ENCODE peak calls at places on chromosomes 3 and 15, in five cellular contexts. One of them, this sample, is unnamed.

GRCh38 chr15:92005154-92005553 is 151.6 kb downstream of the SLCO3A1 start:
- DNase-seq in iris pigment epithelial cell: no peak
- DNase-seq in mucosa of gallbladder: no peak
- DNase-seq in left ventricle myocardium inferior: no peak
- DNase-seq in effector memory CD4-positive, alpha-beta T cell: no peak
- DNase-seq in this sample: peak; percentile 22

GRCh38 chr3:144843099-144843498 is 871.5 kb downstream of the DIPK2A start:
- DNase-seq in iris pigment epithelial cell: peak; percentile 24
- DNase-seq in mucosa of gallbladder: no peak
- DNase-seq in left ventricle myocardium inferior: no peak
- DNase-seq in effector memory CD4-positive, alpha-beta T cell: no peak
- DNase-seq in this sample: no peak

GRCh38 chr15:39273805-39274411 is 307.0 kb upstream of the THBS1 start:
- DNase-seq in iris pigment epithelial cell: no peak
- DNase-seq in mucosa of gallbladder: peak; percentile 83
- DNase-seq in left ventricle myocardium inferior: no peak
- DNase-seq in effector memory CD4-positive, alpha-beta T cell: no peak
- DNase-seq in this sample: peak; percentile 29

GRCh38 chr3:144549161-144549560 is 577.5 kb downstream of the DIPK2A start:
- DNase-seq in iris pigment epithelial cell: no peak
- DNase-seq in mucosa of gallbladder: no peak
- DNase-seq in left ventricle myocardium inferior: no peak
- DNase-seq in effector memory CD4-positive, alpha-beta T cell: no peak
- DNase-seq in this sample: no peak

GRCh38 chr3:46289961-46290360 is 47.7 kb downstream of the CCR3 start:
- DNase-seq in iris pigment epithelial cell: no peak
- DNase-seq in mucosa of gallbladder: no peak
- DNase-seq in left ventricle myocardium inferior: no peak
- DNase-seq in effector memory CD4-positive, alpha-beta T cell: no peak
- DNase-seq in this sample: no peak

GRCh38 chr3:94259291-94259690 is 196.4 kb downstream of the NSUN3 start:
- DNase-seq in iris pigment epithelial cell: no peak
- DNase-seq in mucosa of gallbladder: no peak
- DNase-seq in left ventricle myocardium inferior: no peak
- DNase-seq in effector memory CD4-positive, alpha-beta T cell: no peak
- DNase-seq in this sample: no peak

GRCh38 chr3:146065573-146066006 is 95.4 kb downstream of the PLOD2 start:
- DNase-seq in iris pigment epithelial cell: peak; percentile 72
- DNase-seq in mucosa of gallbladder: peak; percentile 21
- DNase-seq in left ventricle myocardium inferior: no peak
- DNase-seq in effector memory CD4-positive, alpha-beta T cell: no peak
- DNase-seq in this sample: peak; percentile 59

GRCh38 chr15:59691194-59691805 is 2.2 kb upstream of the BNIP2 start:
- DNase-seq in iris pigment epithelial cell: peak; percentile 53
- DNase-seq in mucosa of gallbladder: peak; percentile 60
- DNase-seq in left ventricle myocardium inferior: no peak
- DNase-seq in effector memory CD4-positive, alpha-beta T cell: no peak
- DNase-seq in this sample: peak; percentile 66

GRCh38 chr3:137103739-137104138 is 146.0 kb downstream of the IL20RB start:
- DNase-seq in iris pigment epithelial cell: no peak
- DNase-seq in mucosa of gallbladder: no peak
- DNase-seq in left ventricle myocardium inferior: no peak
- DNase-seq in effector memory CD4-positive, alpha-beta T cell: no peak
- DNase-seq in this sample: no peak

GRCh38 chr3:185069583-185070030 is 83.3 kb downstream of the C3orf70 start:
- DNase-seq in iris pigment epithelial cell: no peak
- DNase-seq in mucosa of gallbladder: no peak
- DNase-seq in left ventricle myocardium inferior: no peak
- DNase-seq in effector memory CD4-positive, alpha-beta T cell: no peak
- DNase-seq in this sample: peak; percentile 48

GRCh38 chr3:50321844-50322385 is 630 bp downstream of the HYAL2 start:
- DNase-seq in iris pigment epithelial cell: no peak
- DNase-seq in mucosa of gallbladder: no peak
- DNase-seq in left ventricle myocardium inferior: no peak
- DNase-seq in effector memory CD4-positive, alpha-beta T cell: no peak
- DNase-seq in this sample: no peak

GRCh38 chr3:23664459-23664858 is 141.3 kb upstream of the UBE2E1 start:
- DNase-seq in iris pigment epithelial cell: no peak
- DNase-seq in mucosa of gallbladder: no peak
- DNase-seq in left ventricle myocardium inferior: no peak
- DNase-seq in effector memory CD4-positive, alpha-beta T cell: no peak
- DNase-seq in this sample: no peak

GRCh38 chr3:109382573-109382972 is 45.2 kb upstream of the DPPA4 start:
- DNase-seq in iris pigment epithelial cell: no peak
- DNase-seq in mucosa of gallbladder: no peak
- DNase-seq in left ventricle myocardium inferior: no peak
- DNase-seq in effector memory CD4-positive, alpha-beta T cell: no peak
- DNase-seq in this sample: no peak

This sample was measured in small intestine.